ENCODE peak calls at places on chromosomes 11 and 22, in ten cellular contexts. One of them, this sample, is unnamed.

GRCh38 chr11:123505546-123506299 is 75.7 kb downstream of the GRAMD1B start:
- DNase-seq in T-cell: no peak
- DNase-seq in Peyer's patch: no peak
- DNase-seq in NCI-H510A treated with DMSO at 0.1 percent for 48 hours: no peak
- DNase-seq in HCEC 1CT: no peak
- DNase-seq in adipocyte: no peak
- DNase-seq in foreskin fibroblast: no peak
- DNase-seq in activated CD4-positive, CD25-positive, alpha-beta regulatory T cell: no peak
- DNase-seq in stimulated activated CD4-positive, alpha-beta T cell treated with anti-CD3 and anti-CD28 coated beads, TNF-alpha, amount 100 ng/mL, for 4 hours: no peak
- DNase-seq in progenitor cell of endocrine pancreas: no peak
- DNase-seq in this sample: no peak

GRCh38 chr11:47143322-47143721 is 33.4 kb downstream of the ARFGAP2 start:
- DNase-seq in stimulated activated CD4-positive, alpha-beta T cell treated with anti-CD3 and anti-CD28 coated beads, TNF-alpha, amount 100 ng/mL, for 4 hours: no peak
- DNase-seq in adipocyte: peak
- DNase-seq in HCEC 1CT: peak
- DNase-seq in activated CD4-positive, CD25-positive, alpha-beta regulatory T cell: no peak
- DNase-seq in T-cell: no peak
- DNase-seq in progenitor cell of endocrine pancreas: no peak
- DNase-seq in foreskin fibroblast: peak
- DNase-seq in NCI-H510A treated with DMSO at 0.1 percent for 48 hours: no peak
- DNase-seq in Peyer's patch: no peak
- DNase-seq in this sample: no peak

GRCh38 chr11:120471131-120471530 is 40.4 kb upstream of the GRIK4 start:
- DNase-seq in Peyer's patch: no peak
- DNase-seq in NCI-H510A treated with DMSO at 0.1 percent for 48 hours: no peak
- DNase-seq in HCEC 1CT: peak
- DNase-seq in stimulated activated CD4-positive, alpha-beta T cell treated with anti-CD3 and anti-CD28 coated beads, TNF-alpha, amount 100 ng/mL, for 4 hours: no peak
- DNase-seq in adipocyte: peak
- DNase-seq in foreskin fibroblast: peak
- DNase-seq in activated CD4-positive, CD25-positive, alpha-beta regulatory T cell: no peak
- DNase-seq in T-cell: no peak
- DNase-seq in progenitor cell of endocrine pancreas: no peak
- DNase-seq in this sample: no peak

GRCh38 chr22:32964411-32965057 is 93.6 kb downstream of the SYN3 start:
- DNase-seq in stimulated activated CD4-positive, alpha-beta T cell treated with anti-CD3 and anti-CD28 coated beads, TNF-alpha, amount 100 ng/mL, for 4 hours: no peak
- DNase-seq in activated CD4-positive, CD25-positive, alpha-beta regulatory T cell: no peak
- DNase-seq in foreskin fibroblast: no peak
- DNase-seq in progenitor cell of endocrine pancreas: no peak
- DNase-seq in adipocyte: no peak
- DNase-seq in Peyer's patch: no peak
- DNase-seq in HCEC 1CT: no peak
- DNase-seq in T-cell: no peak
- DNase-seq in NCI-H510A treated with DMSO at 0.1 percent for 48 hours: no peak
- DNase-seq in this sample: no peak

GRCh38 chr11:66478823-66479740 is 1.2 kb upstream of the DPP3 start:
- DNase-seq in stimulated activated CD4-positive, alpha-beta T cell treated with anti-CD3 and anti-CD28 coated beads, TNF-alpha, amount 100 ng/mL, for 4 hours: no peak
- DNase-seq in foreskin fibroblast: peak
- DNase-seq in activated CD4-positive, CD25-positive, alpha-beta regulatory T cell: no peak
- DNase-seq in adipocyte: peak
- DNase-seq in NCI-H510A treated with DMSO at 0.1 percent for 48 hours: no peak
- DNase-seq in T-cell: peak
- DNase-seq in Peyer's patch: peak
- DNase-seq in HCEC 1CT: peak
- DNase-seq in progenitor cell of endocrine pancreas: no peak
- DNase-seq in this sample: no peak

GRCh38 chr22:33057363-33057995 is 702 bp downstream of the SYN3 start:
- DNase-seq in stimulated activated CD4-positive, alpha-beta T cell treated with anti-CD3 and anti-CD28 coated beads, TNF-alpha, amount 100 ng/mL, for 4 hours: no peak
- DNase-seq in NCI-H510A treated with DMSO at 0.1 percent for 48 hours: no peak
- DNase-seq in HCEC 1CT: no peak
- DNase-seq in activated CD4-positive, CD25-positive, alpha-beta regulatory T cell: no peak
- DNase-seq in Peyer's patch: no peak
- DNase-seq in foreskin fibroblast: no peak
- DNase-seq in T-cell: no peak
- DNase-seq in adipocyte: no peak
- DNase-seq in progenitor cell of endocrine pancreas: no peak
- DNase-seq in this sample: no peak

GRCh38 chr22:31626427-31627150 is 35.4 kb downstream of the PISD start:
- DNase-seq in activated CD4-positive, CD25-positive, alpha-beta regulatory T cell: no peak
- DNase-seq in progenitor cell of endocrine pancreas: no peak
- DNase-seq in foreskin fibroblast: no peak
- DNase-seq in Peyer's patch: no peak
- DNase-seq in stimulated activated CD4-positive, alpha-beta T cell treated with anti-CD3 and anti-CD28 coated beads, TNF-alpha, amount 100 ng/mL, for 4 hours: no peak
- DNase-seq in T-cell: no peak
- DNase-seq in NCI-H510A treated with DMSO at 0.1 percent for 48 hours: no peak
- DNase-seq in adipocyte: peak
- DNase-seq in HCEC 1CT: no peak
- DNase-seq in this sample: no peak

GRCh38 chr11:113345978-113346377 is 31.6 kb downstream of the TTC12 start:
- DNase-seq in activated CD4-positive, CD25-positive, alpha-beta regulatory T cell: no peak
- DNase-seq in foreskin fibroblast: no peak
- DNase-seq in adipocyte: no peak
- DNase-seq in HCEC 1CT: no peak
- DNase-seq in NCI-H510A treated with DMSO at 0.1 percent for 48 hours: no peak
- DNase-seq in progenitor cell of endocrine pancreas: no peak
- DNase-seq in T-cell: no peak
- DNase-seq in Peyer's patch: no peak
- DNase-seq in stimulated activated CD4-positive, alpha-beta T cell treated with anti-CD3 and anti-CD28 coated beads, TNF-alpha, amount 100 ng/mL, for 4 hours: no peak
- DNase-seq in this sample: no peak

GRCh38 chr11:69265210-69265609 is 28.7 kb upstream of the MYEOV start:
- DNase-seq in Peyer's patch: no peak
- DNase-seq in adipocyte: no peak
- DNase-seq in activated CD4-positive, CD25-positive, alpha-beta regulatory T cell: no peak
- DNase-seq in HCEC 1CT: no peak
- DNase-seq in T-cell: no peak
- DNase-seq in foreskin fibroblast: no peak
- DNase-seq in NCI-H510A treated with DMSO at 0.1 percent for 48 hours: no peak
- DNase-seq in stimulated activated CD4-positive, alpha-beta T cell treated with anti-CD3 and anti-CD28 coated beads, TNF-alpha, amount 100 ng/mL, for 4 hours: no peak
- DNase-seq in progenitor cell of endocrine pancreas: no peak
- DNase-seq in this sample: no peak